ENCODE peak calls at places on chromosomes 5 and 9, in seven cellular contexts. B is esophagus squamous epithelium, A is uterus, S is A549, O is body of pancreas, G is gastrocnemius medialis, N is right lobe of liver. L is an unnamed sample.
A peak's percentile ranks its signal among the peaks of the same experiment; 100 is the strongest.

GRCh38 chr5:126884269-126884819 is 107.4 kb downstream of the LMNB1 start:
- DNase-seq in A (peak; percentile 42), O (no peak), G (no peak), S (peak; percentile 32), B (no peak), N (no peak), L (no peak)

GRCh38 chr5:132294728-132295504 is 722 bp downstream of the SLC22A4 start:
- DNase-seq in S (peak; percentile 79), O (peak; percentile 57), A (peak; percentile 78), G (peak; percentile 49), N (peak; percentile 72), B (peak; percentile 15), L (peak; percentile 88)

GRCh38 chr9:114497727-114498382 is 7.4 kb downstream of the WHRN start:
- DNase-seq in O (no peak), A (no peak), B (no peak), G (no peak), N (no peak), S (no peak), L (no peak)

GRCh38 chr5:144390133-144390532 is 219.5 kb downstream of the KCTD16 start:
- DNase-seq in S (peak; percentile 9), O (no peak), B (no peak), G (no peak), N (no peak), A (no peak), L (no peak)

GRCh38 chr9:80351612-80352011 is 779.8 kb downstream of the TLE4 start:
- DNase-seq in O (no peak), S (no peak), G (no peak), A (no peak), N (no peak), B (no peak), L (no peak)

GRCh38 chr9:113223963-113224362 is 2.6 kb downstream of the SLC31A1 start:
- DNase-seq in B (no peak), G (no peak), N (no peak), A (no peak), O (no peak), S (no peak), L (no peak)

GRCh38 chr9:6680797-6681146 is 35.2 kb upstream of the GLDC start:
- DNase-seq in S (peak; percentile 67), O (peak; percentile 63), A (peak; percentile 55), B (no peak), N (peak; percentile 83), G (peak; percentile 21), L (no peak)

GRCh38 chr5:55383254-55383653 is 75.5 kb downstream of the MTREX start:
- DNase-seq in B (no peak), O (no peak), G (no peak), A (no peak), N (no peak), S (no peak), L (no peak)

GRCh38 chr5:113090336-113091106 is 113.9 kb downstream of the DCP2 start:
- DNase-seq in G (no peak), B (no peak), O (no peak), S (no peak), A (no peak), N (no peak), L (no peak)

GRCh38 chr5:84831701-84832100 is 447.0 kb upstream of the EDIL3 start:
- DNase-seq in O (no peak), A (no peak), G (no peak), S (no peak), N (no peak), B (no peak), L (no peak)

GRCh38 chr5:2187687-2188086 is 305.0 kb upstream of the IRX4 start:
- DNase-seq in G (no peak), B (no peak), O (no peak), A (no peak), N (no peak), S (no peak), L (peak; percentile 24)

GRCh38 chr9:125516381-125516960 is 190.5 kb downstream of the MAPKAP1 start:
- DNase-seq in S (no peak), O (no peak), N (no peak), A (no peak), G (no peak), B (no peak), L (no peak)

GRCh38 chr5:160312139-160312959 is at the start of gene CCNJL:
- DNase-seq in A (peak; percentile 22), O (peak; percentile 27), G (no peak), N (peak; percentile 61), S (peak; percentile 62), B (no peak), L (peak; percentile 57)

GRCh38 chr5:10140195-10140973 is 109.3 kb downstream of the ATPSCKMT start:
- DNase-seq in G (no peak), A (no peak), O (no peak), B (no peak), S (peak; percentile 41), N (no peak), L (no peak)

GRCh38 chr9:126436545-126437269 is 110.1 kb downstream of the MVB12B start:
- DNase-seq in N (no peak), B (no peak), S (no peak), G (no peak), A (no peak), O (no peak), L (no peak)

GRCh38 chr9:36499156-36499886 is 73.4 kb upstream of the MELK start:
- DNase-seq in N (no peak), G (no peak), B (no peak), S (no peak), O (no peak), A (no peak), L (no peak)

GRCh38 chr5:82339744-82340143 is 61.6 kb upstream of the RPS23 start:
- DNase-seq in S (no peak), O (no peak), B (no peak), G (no peak), A (no peak), N (no peak), L (no peak)

GRCh38 chr5:108749130-108749861 is 1.6 kb downstream of the FER start:
- DNase-seq in G (no peak), B (no peak), N (no peak), A (peak; percentile 80), S (peak; percentile 45), O (no peak), L (no peak)

GRCh38 chr5:175329976-175330375 is 114.0 kb downstream of the DRD1 start:
- DNase-seq in S (no peak), N (no peak), B (no peak), A (no peak), O (no peak), G (no peak), L (no peak)

GRCh38 chr9:135076143-135076875 is 11.2 kb upstream of the OLFM1 start:
- DNase-seq in S (no peak), A (no peak), B (no peak), O (no peak), N (no peak), G (no peak), L (no peak)

DNA sequence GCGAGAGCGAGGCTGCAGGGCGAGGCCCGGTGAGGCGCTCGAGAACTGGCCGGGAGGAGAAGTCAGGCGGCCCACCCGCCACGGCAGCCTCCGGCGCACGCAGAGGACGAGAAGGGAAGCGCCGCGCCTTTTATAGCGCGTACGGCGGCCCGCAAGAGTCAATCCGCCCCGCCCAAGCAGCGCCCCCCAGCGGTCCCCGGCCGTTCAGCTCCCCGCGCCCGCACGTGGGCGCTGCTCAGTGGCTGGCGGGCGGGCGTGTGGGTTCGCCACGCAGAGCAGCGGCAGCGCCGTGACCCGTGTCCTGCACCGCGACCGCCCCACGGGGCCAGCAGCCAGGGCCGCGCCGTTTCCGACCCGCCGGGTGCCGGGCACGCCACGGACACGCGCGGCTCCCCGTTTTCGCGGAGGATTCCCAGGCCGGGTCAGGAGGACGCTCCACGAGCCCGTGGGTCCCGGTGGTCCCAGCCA is 14.6 kb downstream of the LCN10 start:
- DNase-seq in O (peak; percentile 93), G (peak; percentile 81), A (peak; percentile 86), N (peak; percentile 92), S (peak; percentile 91), B (peak; percentile 49), L (peak; percentile 95)
- TF ChIP-seq POLR2A in O (peak; percentile 99), G (peak; percentile 98), A (peak; percentile 98), N (peak; percentile 99), S (peak; percentile 99), B (peak; percentile 96), L (peak; percentile 99)

GRCh38 chr5:181159286-181160143 is 12.1 kb downstream of the OR2V2 start:
- DNase-seq in A (peak; percentile 84), O (peak; percentile 82), N (peak; percentile 81), G (peak; percentile 57), B (peak; percentile 31), S (peak; percentile 87), L (peak; percentile 96)
- H3K27ac ChIP-seq in A (peak overlapping the region; percentile 83), O (no peak overlapping the region), N (no peak overlapping the region), G (no peak overlapping the region), B (peak overlapping the region; percentile 91), S (peak overlapping the region; percentile 99), L (peak overlapping the region; percentile 63)

GRCh38 chr9:23123048-23123632 is 676.5 kb downstream of the DMRTA1 start:
- DNase-seq in B (no peak), O (no peak), G (no peak), N (peak; percentile 24), S (peak; percentile 52), A (no peak), L (no peak)

GRCh38 chr9:23117621-23118020 is 671.0 kb downstream of the DMRTA1 start:
- DNase-seq in S (no peak), N (no peak), A (no peak), B (no peak), O (no peak), G (no peak), L (no peak)

DNA sequence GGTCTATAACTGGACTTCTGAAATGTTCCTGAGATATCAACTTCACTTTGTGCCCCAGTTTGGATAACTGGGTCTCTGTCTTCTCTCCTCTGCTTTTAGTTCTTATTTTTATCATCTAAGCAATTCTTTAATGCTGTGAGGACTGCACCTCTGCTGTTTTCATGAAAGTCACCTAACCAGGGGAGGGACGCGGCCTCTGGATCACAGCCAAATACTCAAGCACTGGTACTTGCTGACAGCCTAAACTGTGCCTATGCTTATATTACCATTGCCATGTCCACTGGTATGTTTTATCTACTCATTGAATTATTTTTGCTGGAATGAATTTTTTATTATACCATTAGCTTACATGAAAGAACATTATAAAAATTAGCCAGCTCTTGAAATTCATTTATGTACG is 674.0 kb downstream of the DMRTA1 start:
- DNase-seq in S (no peak), A (no peak), G (no peak), O (no peak), N (no peak), B (no peak), L (no peak)
- TF ChIP-seq POLR2A in S (no peak), A (no peak), G (no peak), O (no peak), N (no peak), B (no peak), L (no peak)

GRCh38 chr5:31733365-31733764 is 94.4 kb downstream of the PDZD2 start:
- DNase-seq in N (no peak), S (no peak), A (no peak), G (no peak), O (no peak), B (no peak), L (no peak)

GRCh38 chr5:31731710-31732301 is 92.9 kb downstream of the PDZD2 start:
- DNase-seq in N (no peak), O (no peak), G (no peak), A (no peak), B (no peak), S (no peak), L (no peak)

GRCh38 chr5:31731016-31731415 is 92.1 kb downstream of the PDZD2 start:
- DNase-seq in O (no peak), A (no peak), N (no peak), G (no peak), B (no peak), S (no peak), L (no peak)

GRCh38 chr5:31738199-31738598 is 99.3 kb downstream of the PDZD2 start:
- DNase-seq in B (no peak), N (no peak), G (no peak), S (no peak), O (no peak), A (no peak), L (no peak)

GRCh38 chr5:31736127-31736526 is 97.2 kb downstream of the PDZD2 start:
- DNase-seq in G (no peak), S (no peak), A (no peak), O (no peak), N (no peak), B (no peak), L (no peak)
- H3K27ac ChIP-seq in G (no peak overlapping the region), S (no peak overlapping the region), A (no peak overlapping the region), O (no peak overlapping the region), N (no peak overlapping the region), B (no peak overlapping the region), L (no peak overlapping the region)